ENCODE peak calls at places on chromosomes 16 and 17, in ten cellular contexts. L is lower leg skin, H is tibial nerve, M is fibroblast of pulmonary artery, P is heart left ventricle, K is heart right ventricle, C is fibroblast of mammary gland, G is MM.1S, U is cardiac muscle cell, F is neural progenitor cell. X is an unnamed sample.

GRCh38 chr16:88522276-88522949 is 47.8 kb upstream of the ZC3H18 start:
- DNase-seq in G (no peak), M (no peak), U (no peak), H (no peak), F (no peak), P (no peak), C (no peak), K (peak; percentile 6), L (no peak), X (no peak)

GRCh38 chr17:71438631-71439146 is 682.1 kb upstream of the SOX9 start:
- DNase-seq in F (no peak), K (no peak), G (no peak), C (peak; percentile 94), M (peak; percentile 85), L (no peak), P (no peak), U (peak; percentile 10), H (no peak), X (peak; percentile 74)

GRCh38 chr17:80347536-80347935 is 67.4 kb upstream of the ENDOV start:
- DNase-seq in F (no peak), M (no peak), H (no peak), P (no peak), G (no peak), K (no peak), C (no peak), U (no peak), L (peak; percentile 57), X (no peak)

GRCh38 chr17:50680126-50680525 is 27.6 kb downstream of the ANKRD40 start:
- DNase-seq in H (no peak), K (no peak), M (no peak), P (no peak), C (no peak), L (peak; percentile 58), G (no peak), U (no peak), F (no peak), X (no peak)

GRCh38 chr16:74874912-74875311 is 100.3 kb upstream of the FA2H start:
- DNase-seq in M (no peak), F (no peak), G (no peak), U (no peak), L (no peak), C (no peak), K (peak; percentile 49), H (no peak), P (peak; percentile 48), X (no peak)

GRCh38 chr17:9402590-9403199 is 172.9 kb downstream of the STX8 start:
- DNase-seq in F (peak; percentile 39), K (no peak), M (peak; percentile 55), L (no peak), G (peak; percentile 21), P (no peak), C (peak; percentile 56), H (no peak), U (peak; percentile 13), X (no peak)

GRCh38 chr17:40159456-40159855 is 17.8 kb upstream of the RAPGEFL1 start:
- DNase-seq in F (no peak), M (no peak), K (no peak), C (no peak), H (no peak), U (no peak), P (no peak), G (no peak), L (no peak), X (no peak)

GRCh38 chr17:43406676-43407645 is 8.2 kb downstream of the ARL4D start:
- DNase-seq in U (no peak), P (no peak), L (no peak), M (peak; percentile 73), C (peak; percentile 57), H (no peak), F (no peak), G (no peak), K (no peak), X (peak; percentile 55)

GRCh38 chr16:73202176-73202729 is 154.3 kb upstream of the ZFHX3 start:
- DNase-seq in K (no peak), C (peak; percentile 97), G (no peak), U (no peak), L (no peak), P (peak; percentile 32), M (peak; percentile 80), F (no peak), H (no peak), X (peak; percentile 95)

GRCh38 chr17:40647549-40648325 is at the start of gene SMARCE1:
- DNase-seq in F (peak; percentile 87), U (peak; percentile 74), P (peak; percentile 76), C (peak; percentile 71), G (peak; percentile 74), H (peak; percentile 35), L (peak; percentile 93), K (peak; percentile 70), M (peak; percentile 75), X (peak; percentile 31)

GRCh38 chr17:62965149-62965648 is 836 bp upstream of the TANC2 start:
- DNase-seq in U (peak; percentile 12), M (no peak), C (peak; percentile 63), L (no peak), K (no peak), P (no peak), G (no peak), H (no peak), F (no peak), X (no peak)

GRCh38 chr16:2964416-2965223 is 545 bp downstream of the KREMEN2 start:
- DNase-seq in U (peak; percentile 86), L (peak; percentile 84), P (no peak), C (no peak), K (no peak), G (no peak), M (no peak), H (no peak), F (peak; percentile 96), X (no peak)

GRCh38 chr17:64236827-64237403 is 26.1 kb downstream of the TEX2 start:
- DNase-seq in C (no peak), G (no peak), L (no peak), F (peak; percentile 45), M (no peak), H (no peak), K (no peak), U (no peak), P (no peak), X (no peak)
- TF ChIP-seq CTCF in C (peak; percentile 30), G (peak; percentile 13), L (no peak), F (peak; percentile 43), M (peak; percentile 24), H (no peak), K (peak; percentile 23), U (peak; percentile 29), P (no peak), X (no peak)

GRCh38 chr16:1344499-1344898 is 7.2 kb downstream of the TSR3 start:
- DNase-seq in L (no peak), P (no peak), F (no peak), C (no peak), G (no peak), H (no peak), K (no peak), M (no peak), U (no peak), X (no peak)

GRCh38 chr16:1340730-1341494 is 7.5 kb downstream of the BAIAP3 start:
- DNase-seq in K (peak; percentile 13), U (no peak), M (no peak), C (no peak), L (no peak), P (no peak), F (no peak), G (no peak), H (no peak), X (no peak)

GRCh38 chr16:1343428-1344242 is 8.0 kb downstream of the TSR3 start:
- DNase-seq in C (no peak), U (no peak), K (no peak), M (no peak), L (no peak), P (no peak), H (no peak), G (no peak), F (no peak), X (no peak)

GRCh38 chr16:1341495-1342388 is 8.3 kb downstream of the BAIAP3 start:
- DNase-seq in U (no peak), M (no peak), F (no peak), K (no peak), C (no peak), G (no peak), H (no peak), P (no peak), L (no peak), X (no peak)

DNA sequence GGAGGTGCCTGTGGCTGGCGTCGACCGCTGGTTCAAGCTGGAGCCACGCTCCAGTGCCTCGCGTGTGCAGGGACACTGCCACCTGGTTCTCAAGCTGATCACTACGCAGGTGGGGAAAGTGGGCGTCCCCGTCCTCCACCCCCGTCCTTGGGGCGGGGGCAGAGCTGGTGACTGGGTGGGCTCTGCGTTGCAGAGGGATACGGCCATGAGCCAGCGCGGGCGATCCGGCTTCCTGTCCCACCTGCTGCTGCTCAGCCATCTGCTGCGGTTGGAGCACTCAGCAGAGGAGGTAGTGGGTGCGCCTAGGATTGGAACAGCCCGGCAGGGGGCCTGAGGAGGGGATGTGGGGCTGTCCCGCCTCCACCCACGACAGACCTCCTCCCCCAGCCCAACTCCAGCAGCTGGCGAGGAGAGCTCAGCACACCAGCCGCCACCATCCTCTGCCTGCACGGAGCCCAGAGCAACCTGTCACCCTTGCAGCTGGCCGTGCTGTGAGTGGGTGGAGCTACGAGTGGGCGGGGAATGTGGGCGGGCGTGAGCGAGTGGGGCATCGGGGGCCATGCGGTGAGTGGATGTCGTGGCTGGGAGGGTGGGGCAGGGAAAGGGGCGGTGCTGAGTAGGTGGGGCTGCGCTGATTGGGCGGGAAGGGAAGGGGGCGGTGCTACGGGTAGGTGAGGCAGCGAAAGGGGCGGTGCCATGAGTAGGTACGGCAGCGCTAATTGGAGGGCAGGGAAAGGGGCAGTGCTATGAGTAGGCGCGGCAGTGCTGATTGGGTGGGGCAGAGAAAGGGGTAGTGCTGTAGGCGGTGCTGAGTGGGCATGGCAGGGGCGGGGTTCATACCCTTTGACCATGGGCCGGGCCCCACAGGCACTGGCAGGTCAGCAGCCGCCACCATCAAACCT is 8.9 kb downstream of the TSR3 start:
- DNase-seq in H (peak; percentile 64), L (peak; percentile 98), P (peak; percentile 92), G (peak; percentile 98), M (peak; percentile 89), F (peak; percentile 99), C (peak; percentile 82), K (peak; percentile 89), U (peak; percentile 99), X (peak; percentile 12)
- TF ChIP-seq CTCF in H (no peak), L (no peak), P (no peak), G (no peak), M (no peak), F (no peak), C (no peak), K (no peak), U (no peak), X (no peak)

DNA sequence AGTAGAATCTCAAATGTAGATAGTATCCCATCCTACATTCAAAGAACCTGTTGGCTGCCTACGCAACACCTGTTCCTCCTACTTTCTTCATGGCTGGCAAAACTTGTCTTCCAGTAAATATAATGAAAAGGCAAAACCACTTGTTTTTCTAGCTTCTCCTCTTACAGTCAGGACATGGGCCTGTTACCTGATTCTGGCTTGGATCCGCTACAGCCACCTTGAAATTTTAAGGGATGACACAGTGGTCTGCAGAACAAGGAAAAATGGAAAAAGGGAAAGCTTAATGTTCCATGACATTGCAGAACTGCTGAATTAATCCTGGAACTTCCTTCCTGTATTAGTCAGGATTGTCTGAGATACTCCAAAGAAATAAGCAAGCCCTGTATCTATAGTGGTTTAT is 224.0 kb downstream of the MAP2K6 start:
- DNase-seq in U (no peak), M (no peak), F (no peak), C (no peak), K (no peak), P (no peak), H (no peak), G (no peak), L (no peak), X (no peak)
- TF ChIP-seq CTCF in U (no peak), M (no peak), F (no peak), C (no peak), K (no peak), P (no peak), H (no peak), G (no peak), L (no peak), X (no peak)

GRCh38 chr16:27927266-27927901 is 136.1 kb downstream of the GSG1L start:
- DNase-seq in G (no peak), H (no peak), F (no peak), M (no peak), K (no peak), U (no peak), P (no peak), C (no peak), L (no peak), X (no peak)
- TF ChIP-seq CTCF in G (no peak), H (no peak), F (no peak), M (no peak), K (no peak), U (no peak), P (no peak), C (no peak), L (no peak), X (no peak)